ENCODE peak calls at places on chromosome 14, in four cellular contexts. E is foreskin fibroblast; H is K562; R is CD4-positive, alpha-beta memory T cell. B is an unnamed sample.

GRCh38 chr14:64221604-64222003 is 72.6 kb downstream of the ESR2 start:
- DNase-seq in E (no peak), H (no peak), R (no peak), B (no peak)

GRCh38 chr14:103103461-103104388 is 9.2 kb downstream of the EXOC3L4 start:
- DNase-seq in E (no peak), H (no peak), R (no peak), B (no peak)

GRCh38 chr14:58149196-58149595 is 2.8 kb downstream of the ARMH4 start:
- DNase-seq in E (no peak), H (no peak), R (no peak), B (peak; percentile 40)

GRCh38 chr14:65168840-65169239 is 66.5 kb upstream of the MAX start:
- DNase-seq in E (peak; percentile 66), H (no peak), R (no peak), B (peak; percentile 37)

GRCh38 chr14:48914921-48915320 is 671.3 kb downstream of the RPS29 start:
- DNase-seq in E (no peak), H (no peak), R (no peak), B (no peak)

GRCh38 chr14:32400480-32400879 is 71.4 kb downstream of the AKAP6 start:
- DNase-seq in E (peak; percentile 8), H (no peak), R (no peak), B (no peak)

GRCh38 chr14:95015046-95015445 is 142.3 kb downstream of the DICER1 start:
- DNase-seq in E (no peak), H (no peak), R (no peak), B (no peak)

GRCh38 chr14:100424504-100425453 is 101.6 kb downstream of the SLC25A47 start:
- DNase-seq in E (no peak), H (no peak), R (no peak), B (no peak)

GRCh38 chr14:73613046-73613383 is 698 bp downstream of the ACOT6 start:
- DNase-seq in E (no peak), H (no peak), R (no peak), B (no peak)

GRCh38 chr14:88007608-88008007 is 2.7 kb downstream of the GPR65 start:
- DNase-seq in E (no peak), H (no peak), R (no peak), B (no peak)

GRCh38 chr14:88002421-88002820 is 2.5 kb upstream of the GPR65 start:
- DNase-seq in E (no peak), H (no peak), R (no peak), B (no peak)

GRCh38 chr14:88005050-88005481 is at the start of gene GPR65:
- DNase-seq in E (no peak), H (no peak), R (peak; percentile 67), B (no peak)

GRCh38 chr14:88005978-88006851 is 1.3 kb downstream of the GPR65 start:
- DNase-seq in E (no peak), H (no peak), R (peak; percentile 92), B (no peak)

DNA sequence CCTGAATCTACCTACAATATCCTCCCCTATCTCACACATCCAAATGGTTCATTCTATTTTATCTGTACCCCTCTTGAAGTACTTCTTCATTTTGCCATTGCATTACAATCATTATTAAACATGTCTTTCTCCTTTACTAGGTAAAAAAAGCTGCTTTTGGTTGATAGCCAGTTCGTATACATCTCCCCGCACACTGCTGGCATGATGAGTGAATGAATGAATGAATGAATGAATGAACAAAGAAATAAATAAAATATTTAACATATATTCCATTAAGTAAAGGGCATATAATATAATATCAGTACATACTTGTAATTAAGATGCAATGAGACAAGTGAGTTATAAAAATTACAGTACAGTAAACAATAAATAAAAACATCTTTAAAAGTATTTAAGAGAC is 298 bp upstream of the GPR65 start:
- DNase-seq in E (no peak), H (no peak), R (no peak), B (no peak)
- H3K4me3 ChIP-seq in E (no peak overlapping the region), H (no peak overlapping the region), R (no peak overlapping the region), B (no peak overlapping the region)

GRCh38 chr14:35495278-35495677 is 38.7 kb upstream of the INSM2 start:
- DNase-seq in E (no peak), H (no peak), R (no peak), B (no peak)
- H3K4me3 ChIP-seq in E (no peak overlapping the region), H (no peak overlapping the region), R (no peak overlapping the region), B (no peak overlapping the region)

GRCh38 chr14:21521526-21521925 is 4.6 kb downstream of the SALL2 start:
- DNase-seq in E (peak; percentile 63), H (no peak), R (no peak), B (no peak)
- H3K4me3 ChIP-seq in E (no peak overlapping the region), H (no peak overlapping the region), R (no peak overlapping the region), B (no peak overlapping the region)

DNA sequence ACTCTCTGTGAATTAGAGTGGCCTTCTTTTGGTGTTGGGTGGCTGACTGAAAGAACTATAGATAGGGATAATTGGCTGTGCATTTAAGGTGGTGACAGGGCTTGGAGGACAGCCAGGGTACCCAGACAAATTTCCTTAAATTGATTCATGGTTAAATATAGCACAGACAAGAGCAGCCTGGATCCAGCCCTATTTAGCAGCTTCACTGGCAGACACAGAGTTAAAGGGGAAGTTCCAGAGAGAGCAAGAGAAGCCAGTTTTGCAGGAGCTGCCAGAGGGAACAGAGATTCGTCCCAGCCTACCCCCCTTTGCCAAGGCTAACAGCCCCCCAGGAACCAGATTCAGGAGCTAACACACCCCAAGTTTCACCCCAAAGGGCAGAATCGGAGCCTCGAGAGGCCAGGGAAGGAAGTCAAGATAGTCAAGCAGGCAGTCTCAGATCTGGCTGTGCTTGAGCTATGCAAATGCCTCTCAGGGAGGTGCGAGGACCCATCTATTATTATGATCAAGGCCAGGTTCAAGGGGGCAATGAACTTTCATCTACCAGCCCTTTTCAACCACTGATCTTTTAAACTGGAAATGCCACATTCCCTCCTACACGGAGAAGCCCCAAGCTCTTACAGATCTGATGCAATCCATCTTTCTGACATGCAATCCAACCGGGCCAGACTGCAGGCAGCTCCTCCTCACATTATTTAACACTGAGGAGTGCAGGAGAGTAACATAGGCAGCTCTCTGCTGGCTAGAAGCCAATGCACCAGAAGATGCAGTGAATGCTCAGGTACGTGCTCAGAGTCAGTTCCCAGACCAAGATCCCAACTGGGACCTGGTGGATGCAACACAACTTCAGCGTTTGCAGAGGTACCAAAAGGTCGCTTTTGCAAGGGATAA is 58.2 kb downstream of the DHRS2 start:
- DNase-seq in E (no peak), H (no peak), R (no peak), B (no peak)
- H3K4me3 ChIP-seq in E (no peak overlapping the region), H (no peak overlapping the region), R (no peak overlapping the region), B (no peak overlapping the region)

GRCh38 chr14:92517761-92518160 is 4.2 kb downstream of the RIN3 start:
- DNase-seq in E (no peak), H (no peak), R (no peak), B (no peak)
- H3K4me3 ChIP-seq in E (no peak overlapping the region), H (no peak overlapping the region), R (no peak overlapping the region), B (no peak overlapping the region)

GRCh38 chr14:71237556-71237955 is 330.3 kb downstream of the PCNX1 start:
- DNase-seq in E (no peak), H (no peak), R (no peak), B (no peak)
- H3K4me3 ChIP-seq in E (no peak overlapping the region), H (no peak overlapping the region), R (no peak overlapping the region), B (no peak overlapping the region)

GRCh38 chr14:105525861-105526780 is at the start of gene TMEM121:
- DNase-seq in E (no peak), H (peak; percentile 45), R (no peak), B (peak; percentile 29)
- H3K4me3 ChIP-seq in E (peak within 1 kb of the TSS; percentile 45), H (no peak within 1 kb of the TSS), R (peak within 1 kb of the TSS; percentile 19), B (peak within 1 kb of the TSS; percentile 61)

DNA sequence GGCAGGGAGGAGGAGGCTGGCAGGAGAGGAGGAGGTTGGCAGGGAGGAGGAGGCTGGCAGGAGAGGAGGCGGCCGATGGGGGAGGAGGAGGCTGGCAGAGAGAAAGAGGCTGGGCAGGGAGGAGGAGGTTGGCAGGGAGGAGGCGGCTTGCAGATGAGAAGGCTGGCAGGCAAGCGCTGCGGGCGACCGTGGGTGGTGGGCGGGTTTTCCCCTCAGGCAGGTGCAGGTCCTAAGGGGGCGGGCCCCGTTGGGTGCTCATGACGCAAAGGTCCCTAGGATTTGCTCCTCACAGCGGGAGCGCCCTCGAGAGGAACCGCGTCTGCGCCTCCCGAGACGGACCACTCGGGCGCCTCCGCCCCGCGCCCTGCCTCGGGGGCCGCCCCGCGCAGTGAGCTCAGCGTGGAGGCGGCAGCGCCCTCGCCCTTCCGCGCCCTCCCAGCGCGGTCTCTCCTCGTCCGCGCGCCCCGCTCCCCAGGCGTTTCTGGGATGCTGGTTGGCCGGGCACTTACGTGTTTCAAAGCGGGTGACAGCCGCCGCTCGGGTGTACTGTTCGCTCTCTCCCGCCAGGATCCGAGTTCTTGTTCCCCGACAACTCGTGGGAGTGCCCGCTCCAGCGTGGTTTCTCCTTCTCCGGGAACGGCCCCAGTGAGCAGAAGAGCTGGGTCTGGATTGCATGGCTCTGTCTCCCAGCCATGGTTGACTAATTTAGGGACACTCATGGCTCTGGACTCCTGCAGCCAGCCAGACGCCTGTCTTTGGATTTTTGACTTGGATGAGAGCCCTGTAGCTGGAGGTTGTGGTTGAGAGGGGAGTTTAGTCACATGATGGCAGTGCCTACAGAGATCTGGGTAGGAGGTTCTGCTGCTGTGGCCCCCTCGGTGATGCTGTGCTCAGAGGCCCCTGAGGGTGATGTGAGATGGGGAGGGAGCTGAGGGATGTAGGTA is 64.1 kb upstream of the PPP4R3A start:
- DNase-seq in E (peak; percentile 54), H (no peak), R (peak; percentile 88), B (peak; percentile 63)
- H3K4me3 ChIP-seq in E (peak overlapping the region; percentile 43), H (peak overlapping the region; percentile 30), R (peak overlapping the region; percentile 43), B (peak overlapping the region; percentile 39)

DNA sequence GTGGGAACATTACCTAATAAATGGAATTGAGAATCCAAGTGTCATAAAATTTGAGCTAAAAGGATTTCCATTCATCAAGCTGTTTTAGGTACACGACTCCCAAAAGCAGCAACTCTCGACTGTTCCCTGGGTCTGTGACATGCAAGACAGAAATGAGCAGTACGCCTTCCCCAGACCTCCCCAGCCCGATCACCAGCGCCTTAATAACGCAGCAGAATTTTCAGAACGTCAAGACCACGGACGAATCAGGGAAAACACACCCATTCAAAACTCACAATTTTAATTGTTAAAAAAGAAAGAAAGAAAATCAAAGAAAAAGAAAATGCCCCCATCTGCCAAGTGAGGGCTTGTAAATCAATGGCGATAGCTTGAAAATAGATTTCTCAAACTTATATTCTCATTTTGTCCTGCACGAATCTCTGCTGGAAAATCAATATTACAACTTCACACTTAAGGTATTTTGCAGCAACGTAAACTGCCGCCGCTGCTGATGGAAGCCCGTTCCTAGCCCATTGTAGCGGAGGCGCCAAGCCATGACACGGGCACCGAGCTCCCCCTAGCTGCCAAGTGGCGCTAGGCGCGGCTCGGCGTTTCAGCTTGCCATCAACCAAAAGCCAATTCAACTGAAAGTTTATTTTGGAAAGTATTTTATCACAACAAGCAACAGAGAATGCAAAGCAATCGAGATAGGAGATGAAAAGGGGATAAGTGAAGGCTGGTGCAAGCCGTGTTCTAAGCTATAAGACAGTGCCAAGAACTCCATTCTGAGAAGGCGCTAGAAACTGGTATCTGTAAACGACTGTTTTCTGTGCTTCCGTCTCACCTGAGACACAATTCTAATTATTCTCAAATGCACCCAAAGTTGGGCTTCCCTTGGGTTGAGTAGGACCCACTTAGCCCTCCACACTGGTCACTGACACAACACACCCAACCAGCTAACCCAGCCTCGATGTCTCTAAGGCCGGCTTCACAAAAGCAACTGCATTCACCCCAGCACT is 5.5 kb downstream of the BCL11B start:
- DNase-seq in E (peak; percentile 61), H (peak; percentile 58), R (peak; percentile 90), B (peak; percentile 66)
- H3K4me3 ChIP-seq in E (no peak overlapping the region), H (no peak overlapping the region), R (peak overlapping the region; percentile 91), B (no peak overlapping the region)